ENCODE peak calls at places on chromosomes 11 and 22, in five cellular contexts. K is iris pigment epithelial cell; O is activated CD4-positive, CD25-positive, alpha-beta regulatory T cell treated with anti-CD3 and anti-CD28 coated beads, Interleukin-2, amount 50 U/mL, for 16 hours; A is H4; H is activated naive CD4-positive, alpha-beta T cell treated with anti-CD3 and anti-CD28 coated beads for 36 hours. D is an unnamed sample.
A peak's percentile ranks its signal among the peaks of the same experiment; 100 is the strongest.

GRCh38 chr11:8967159-8967558 is 2.9 kb upstream of the TMEM9B start:
- DNase-seq in K (no peak), H (no peak), O (no peak), A (no peak), D (no peak)

GRCh38 chr11:3077846-3078440 is 20.7 kb upstream of the CARS1 start:
- DNase-seq in A (no peak), H (no peak), O (no peak), K (no peak), D (no peak)

GRCh38 chr11:130830563-130830950 is 85.7 kb downstream of the SNX19 start:
- DNase-seq in O (no peak), H (no peak), A (no peak), K (no peak), D (no peak)

GRCh38 chr22:32775957-32776356 is 25.5 kb upstream of the TIMP3 start:
- DNase-seq in O (no peak), K (no peak), H (no peak), A (no peak), D (no peak)

GRCh38 chr11:12979928-12980689 is 29.0 kb upstream of the RASSF10 start:
- DNase-seq in K (no peak), A (no peak), H (no peak), O (no peak), D (no peak)

GRCh38 chr11:72829884-72830533 is 15.8 kb downstream of the ATG16L2 start:
- DNase-seq in H (no peak), O (no peak), A (no peak), K (no peak), D (no peak)

GRCh38 chr11:17596711-17597110 is 49.7 kb downstream of the OTOG start:
- DNase-seq in H (no peak), O (no peak), K (no peak), A (no peak), D (no peak)

GRCh38 chr11:1959786-1960185 is 12.7 kb downstream of the MRPL23 start:
- DNase-seq in H (no peak), O (no peak), A (no peak), K (no peak), D (no peak)

GRCh38 chr11:9859491-9860305 is 195.8 kb downstream of the SWAP70 start:
- DNase-seq in K (peak; percentile 84), H (peak; percentile 26), O (no peak), A (no peak), D (no peak)

GRCh38 chr11:133902506-133902905 is 54.3 kb downstream of the IGSF9B start:
- DNase-seq in K (no peak), H (no peak), O (no peak), A (no peak), D (no peak)

GRCh38 chr11:2378527-2379210 is 1.6 kb downstream of the CD81 start:
- DNase-seq in H (no peak), O (no peak), K (peak; percentile 44), A (no peak), D (no peak)

GRCh38 chr11:88179966-88180629 is 4.9 kb upstream of the RAB38 start:
- DNase-seq in O (no peak), H (no peak), K (no peak), A (no peak), D (no peak)

GRCh38 chr22:19117111-19117512 is 5.1 kb downstream of the DGCR2 start:
- DNase-seq in O (no peak), A (no peak), H (no peak), K (no peak), D (no peak)

GRCh38 chr22:22021160-22021750 is 38.7 kb upstream of the TOP3B start:
- DNase-seq in H (no peak), A (no peak), K (no peak), O (no peak), D (no peak)

GRCh38 chr22:31286360-31287255 is 5.7 kb downstream of the PIK3IP1 start:
- DNase-seq in A (no peak), O (peak; percentile 38), H (peak; percentile 80), K (peak; percentile 65), D (no peak)

GRCh38 chr11:99571094-99571493 is 550.3 kb downstream of the CNTN5 start:
- DNase-seq in O (no peak), H (no peak), A (no peak), K (no peak), D (no peak)

GRCh38 chr11:68508425-68508824 is 47.9 kb downstream of the PPP6R3 start:
- DNase-seq in O (no peak), K (peak; percentile 50), H (no peak), A (no peak), D (no peak)

GRCh38 chr22:36079041-36079440 is 50.4 kb upstream of the RBFOX2 start:
- DNase-seq in H (no peak), A (no peak), K (no peak), O (no peak), D (no peak)

GRCh38 chr11:43948341-43949185 is 6.1 kb downstream of the C11orf96 start:
- DNase-seq in O (no peak), K (no peak), H (no peak), A (no peak), D (no peak)